ENCODE peak calls at places on chromosome 5, in five cellular contexts. O, X, Y, T and H are unnamed samples.

GRCh38 chr5:134003957-134004625 is 684 bp downstream of the VDAC1 start:
- DNase-seq in Y (peak; percentile 70), X (peak; percentile 67), O (peak; percentile 55), T (peak; percentile 42), H (no peak)

GRCh38 chr5:175517824-175518450 is 39.6 kb downstream of the SFXN1 start:
- DNase-seq in X (no peak), T (peak; percentile 95), Y (peak; percentile 79), O (peak; percentile 56), H (no peak)

GRCh38 chr5:138032572-138033274 is at the start of gene FAM13B:
- DNase-seq in X (peak; percentile 66), O (peak; percentile 87), T (peak; percentile 48), Y (peak; percentile 77), H (peak; percentile 15)

GRCh38 chr5:58135571-58136335 is 324.1 kb downstream of the PLK2 start:
- DNase-seq in Y (peak; percentile 22), O (no peak), X (no peak), T (peak; percentile 83), H (no peak)

GRCh38 chr5:74212336-74212735 is 428.2 kb downstream of the ENC1 start:
- DNase-seq in T (peak; percentile 30), X (no peak), Y (peak; percentile 38), O (no peak), H (no peak)

GRCh38 chr5:172336666-172337310 is 53.2 kb upstream of the UBTD2 start:
- DNase-seq in O (no peak), X (no peak), T (no peak), Y (no peak), H (no peak)

GRCh38 chr5:132086277-132086794 is 12.7 kb downstream of the CSF2 start:
- DNase-seq in T (peak; percentile 98), O (no peak), Y (peak; percentile 88), X (peak; percentile 22), H (peak; percentile 73)

GRCh38 chr5:57598756-57599155 is 116.1 kb upstream of the ACTBL2 start:
- DNase-seq in Y (peak; percentile 64), O (no peak), X (no peak), T (peak; percentile 94), H (no peak)

GRCh38 chr5:127830157-127830556 is 127.0 kb downstream of the CCDC192 start:
- DNase-seq in Y (no peak), T (peak; percentile 63), O (no peak), X (no peak), H (no peak)

GRCh38 chr5:97019435-97020117 is 83.7 kb downstream of the LNPEP start:
- DNase-seq in T (peak; percentile 34), O (no peak), X (no peak), Y (peak; percentile 83), H (no peak)

GRCh38 chr5:42718591-42718990 is 38.0 kb upstream of the CCDC152 start:
- DNase-seq in O (no peak), T (no peak), X (no peak), Y (no peak), H (no peak)

GRCh38 chr5:131005963-131006684 is 158.9 kb downstream of the HINT1 start:
- DNase-seq in Y (peak; percentile 3), O (no peak), X (no peak), T (no peak), H (no peak)

GRCh38 chr5:32790411-32790951 is 79.4 kb downstream of the NPR3 start:
- DNase-seq in X (no peak), Y (no peak), O (no peak), T (peak; percentile 61), H (no peak)

GRCh38 chr5:141077826-141078225 is 16.6 kb upstream of the PCDHB2 start:
- DNase-seq in O (no peak), Y (no peak), X (no peak), T (no peak), H (no peak)

GRCh38 chr5:97534166-97534565 is 351.1 kb upstream of the RIOK2 start:
- DNase-seq in O (no peak), Y (peak; percentile 90), T (peak; percentile 94), X (no peak), H (no peak)

GRCh38 chr5:173473293-173473692 is 143.2 kb downstream of the BOD1 start:
- DNase-seq in T (peak; percentile 41), Y (no peak), O (no peak), X (no peak), H (no peak)

GRCh38 chr5:157217289-157218024 is 36.8 kb downstream of the ITK start:
- DNase-seq in O (peak; percentile 63), X (no peak), Y (no peak), T (no peak), H (no peak)

GRCh38 chr5:116550082-116550481 is 24.5 kb downstream of the SEMA6A start:
- DNase-seq in Y (no peak), T (no peak), X (no peak), O (no peak), H (no peak)

GRCh38 chr5:61933787-61934626 is 372.0 kb upstream of the KIF2A start:
- DNase-seq in Y (peak; percentile 60), X (no peak), T (peak; percentile 29), O (no peak), H (no peak)

GRCh38 chr5:14417792-14418765 is 163.5 kb upstream of the OTULINL start:
- DNase-seq in O (no peak), X (no peak), Y (peak; percentile 74), T (peak; percentile 55), H (no peak)

GRCh38 chr5:171449426-171449825 is 30.0 kb downstream of the FGF18 start:
- DNase-seq in O (no peak), T (no peak), Y (no peak), X (no peak), H (no peak)

GRCh38 chr5:14714706-14715105 is 50.2 kb downstream of the OTULIN start:
- DNase-seq in X (peak; percentile 82), O (peak; percentile 44), Y (no peak), T (no peak), H (no peak)

GRCh38 chr5:41186143-41186542 is 27.2 kb downstream of the C6 start:
- DNase-seq in O (no peak), T (peak; percentile 7), Y (no peak), X (no peak), H (no peak)

GRCh38 chr5:10564838-10565784 is 1.2 kb downstream of the ANKRD33B start:
- DNase-seq in Y (peak; percentile 32), X (no peak), O (no peak), T (no peak), H (no peak)

GRCh38 chr5:142922223-142922952 is 152.2 kb downstream of the ARHGAP26 start:
- DNase-seq in X (no peak), O (no peak), T (peak; percentile 77), Y (peak; percentile 57), H (no peak)

GRCh38 chr5:170151105-170151831 is 45.6 kb downstream of the FOXI1 start:
- DNase-seq in X (no peak), Y (peak; percentile 33), T (peak; percentile 44), O (peak; percentile 34), H (peak; percentile 27)

GRCh38 chr5:133319244-133319643 is 267.4 kb downstream of the HSPA4 start:
- DNase-seq in O (no peak), Y (no peak), T (no peak), X (no peak), H (no peak)

GRCh38 chr5:145056805-145057204 is 778.3 kb downstream of the PRELID2 start:
- DNase-seq in T (peak; percentile 71), Y (peak; percentile 53), O (no peak), X (no peak), H (no peak)

GRCh38 chr5:124647393-124647792 is 99.0 kb downstream of the ZNF608 start:
- DNase-seq in O (no peak), T (no peak), X (no peak), Y (no peak), H (no peak)

GRCh38 chr5:167254150-167254549 is 1037.3 kb upstream of the WWC1 start:
- DNase-seq in O (no peak), T (no peak), X (no peak), Y (no peak), H (no peak)

GRCh38 chr5:38780950-38781349 is 64.9 kb upstream of the OSMR start:
- DNase-seq in T (peak; percentile 66), Y (peak; percentile 76), O (no peak), X (peak; percentile 60), H (no peak)

GRCh38 chr5:95712347-95712958 is 18.7 kb upstream of the RHOBTB3 start:
- DNase-seq in O (no peak), Y (peak; percentile 91), X (peak; percentile 50), T (peak; percentile 90), H (no peak)

GRCh38 chr5:131496400-131496713 is 138.7 kb downstream of the RAPGEF6 start:
- DNase-seq in Y (no peak), T (no peak), O (no peak), X (no peak), H (no peak)

GRCh38 chr5:168649306-168649705 is 70.1 kb upstream of the PANK3 start:
- DNase-seq in T (no peak), X (no peak), Y (no peak), O (no peak), H (no peak)

DNA sequence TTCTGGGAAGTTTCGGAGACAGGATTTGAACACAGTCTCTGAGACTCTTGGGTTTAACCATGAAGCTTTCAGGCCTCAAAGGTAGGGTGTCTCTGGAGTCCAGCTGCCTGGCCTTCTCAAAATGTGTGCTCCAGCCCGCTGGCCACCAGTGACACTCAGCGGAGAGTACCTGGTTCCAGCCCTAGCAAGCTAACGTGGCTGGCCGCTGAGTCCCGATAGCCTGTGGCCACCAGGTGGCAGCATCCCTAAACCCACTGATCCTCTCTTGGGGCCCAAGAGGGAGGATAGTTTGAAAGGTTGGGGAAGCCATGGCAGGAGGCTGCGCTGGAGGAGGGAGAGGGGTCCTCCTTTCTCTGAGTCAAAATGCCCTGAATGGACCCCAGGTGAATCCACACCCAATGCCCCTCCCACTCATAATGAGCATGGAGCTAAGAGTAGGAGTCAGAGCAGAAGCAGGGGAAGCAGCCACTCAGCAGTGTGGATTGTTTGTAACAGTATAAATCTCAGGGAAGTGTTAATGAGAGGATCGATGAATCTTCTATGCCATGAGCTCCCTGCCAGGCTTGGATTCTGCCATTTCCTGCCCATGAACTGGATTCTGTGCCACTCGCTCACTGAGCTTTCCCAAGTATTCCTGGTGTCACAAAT is 5.4 kb upstream of the TIFAB start:
- DNase-seq in X (peak; percentile 37), Y (peak; percentile 56), T (peak; percentile 36), O (peak; percentile 62), H (no peak)
- H3K27ac ChIP-seq in X (no peak overlapping the region), Y (no peak overlapping the region), T (no peak overlapping the region), O (no peak overlapping the region), H (no peak overlapping the region)

GRCh38 chr5:1462358-1462757 is 17.1 kb upstream of the SLC6A3 start:
- DNase-seq in T (no peak), O (no peak), Y (no peak), X (no peak), H (no peak)
- H3K36me3 ChIP-seq in T (peaks cover 73% of the 10 kb centered on the region), O (peaks cover 10% of the 10 kb centered on the region), Y (peaks cover 73% of the 10 kb centered on the region), X (no peaks in the 10 kb centered on the region), H (peaks cover 38% of the 10 kb centered on the region)

DNA sequence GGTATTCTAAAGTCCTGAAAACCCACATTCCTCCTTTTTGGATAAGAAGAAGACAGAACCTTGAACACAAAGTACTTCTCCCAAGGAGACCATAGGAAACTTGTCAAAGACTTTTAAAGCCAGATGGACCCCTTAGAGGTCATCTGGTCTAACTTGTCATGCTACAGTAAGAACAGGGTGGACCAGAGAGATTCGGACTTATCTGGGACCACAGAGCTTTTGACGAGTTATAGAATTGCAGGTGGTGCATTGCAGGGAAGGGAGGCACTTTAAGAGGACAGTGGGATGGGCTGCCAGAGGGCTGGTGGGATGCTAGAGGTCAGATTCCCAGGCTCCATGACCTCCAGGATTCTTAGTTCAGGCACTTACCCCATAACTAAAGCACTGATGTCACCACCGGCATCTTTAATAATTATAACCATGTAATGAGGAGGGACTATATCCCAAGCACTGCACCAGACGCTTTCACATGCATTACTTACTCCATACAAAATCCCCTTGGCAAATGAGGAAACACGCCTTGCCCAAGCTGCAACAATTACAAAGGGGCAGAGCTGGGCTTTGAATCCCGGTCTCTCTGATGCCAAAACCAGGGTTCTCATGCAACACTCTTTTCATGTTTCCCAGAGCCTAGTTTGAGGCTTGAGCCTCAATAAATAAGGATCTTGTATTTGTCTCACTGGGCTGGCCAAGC is 12.8 kb upstream of the GPX3 start:
- DNase-seq in O (no peak), Y (no peak), T (no peak), X (no peak), H (no peak)
- H3K4me1 ChIP-seq in O (no peaks in the 10 kb centered on the region), Y (peaks cover 10% of the 10 kb centered on the region), T (peaks cover 12% of the 10 kb centered on the region), X (peaks cover 34% of the 10 kb centered on the region), H (peaks cover 7% of the 10 kb centered on the region)

GRCh38 chr5:111454198-111454606 is 58.1 kb downstream of the STARD4 start:
- DNase-seq in O (no peak), X (no peak), T (peak; percentile 55), Y (peak; percentile 79), H (no peak)
- H3K27ac ChIP-seq in O (no peak overlapping the region), X (no peak overlapping the region), T (no peak overlapping the region), Y (peak overlapping the region; percentile 99), H (no peak overlapping the region)